ENCODE peak calls at places on chromosomes 7 and 10, in six cellular contexts. G is upper lobe of right lung, H is RWPE1, M is WERI-Rb-1, C is psoas muscle, Q is ovary. N is an unnamed sample.

GRCh38 chr7:48084727-48085432 is 4.2 kb upstream of the UPP1 start:
- DNase-seq in H (peak), Q (peak), C (peak), M (no peak), G (no peak), N (peak)

GRCh38 chr7:71566991-71567390 is 435.0 kb downstream of the GALNT17 start:
- DNase-seq in M (no peak), Q (no peak), H (no peak), C (no peak), G (no peak), N (peak)

GRCh38 chr7:39732837-39733804 is 109.7 kb downstream of the RALA start:
- DNase-seq in Q (peak), H (peak), C (peak), G (peak), M (peak), N (peak)

GRCh38 chr7:100166317-100166940 is 2.0 kb downstream of the GAL3ST4 start:
- DNase-seq in C (peak), M (no peak), H (no peak), G (peak), Q (no peak), N (peak)

GRCh38 chr7:139995034-139995915 is 67.5 kb downstream of the PARP12 start:
- DNase-seq in Q (no peak), C (no peak), M (no peak), G (no peak), H (peak), N (no peak)

GRCh38 chr10:6120691-6121090 is 31.9 kb downstream of the RBM17 start:
- DNase-seq in M (no peak), Q (peak), H (no peak), C (no peak), G (no peak), N (no peak)

GRCh38 chr7:22403344-22403743 is 46.4 kb upstream of the RAPGEF5 start:
- DNase-seq in G (no peak), M (no peak), Q (no peak), H (no peak), C (no peak), N (no peak)

GRCh38 chr10:51699145-51699474 is 285 bp downstream of the CSTF2T start:
- DNase-seq in Q (no peak), H (no peak), C (no peak), G (peak), M (no peak), N (no peak)

GRCh38 chr10:70692043-70692603 is 19.8 kb downstream of the ADAMTS14 start:
- DNase-seq in H (no peak), C (no peak), G (no peak), M (no peak), Q (no peak), N (no peak)

GRCh38 chr10:127041561-127041960 is 136.3 kb downstream of the DOCK1 start:
- DNase-seq in C (no peak), H (peak), Q (no peak), M (no peak), G (no peak), N (no peak)

GRCh38 chr7:77536017-77536412 is 1.1 kb upstream of the PTPN12 start:
- DNase-seq in M (no peak), C (no peak), G (no peak), H (no peak), Q (peak), N (no peak)

GRCh38 chr10:561721-562120 is 127.7 kb downstream of the DIP2C start:
- DNase-seq in C (no peak), H (no peak), M (no peak), Q (no peak), G (no peak), N (no peak)

GRCh38 chr10:4686644-4686996 is 139.4 kb upstream of the AKR1E2 start:
- DNase-seq in H (peak), Q (no peak), M (no peak), C (no peak), G (no peak), N (no peak)

GRCh38 chr10:101299211-101299610 is 54.8 kb upstream of the BTRC start:
- DNase-seq in G (no peak), M (no peak), H (no peak), C (no peak), Q (no peak), N (no peak)

GRCh38 chr10:71776528-71776927 is 3.2 kb upstream of the VSIR start:
- DNase-seq in G (no peak), H (no peak), C (no peak), Q (no peak), M (no peak), N (no peak)

GRCh38 chr7:66639773-66640172 is 11.1 kb downstream of the KCTD7 start:
- DNase-seq in Q (no peak), M (no peak), C (no peak), H (no peak), G (no peak), N (no peak)

GRCh38 chr10:113530476-113530875 is 22.4 kb upstream of the HABP2 start:
- DNase-seq in Q (no peak), G (no peak), C (no peak), M (no peak), H (no peak), N (no peak)

GRCh38 chr10:69816536-69816935 is 14.8 kb downstream of the COL13A1 start:
- DNase-seq in Q (no peak), H (no peak), M (no peak), G (no peak), C (no peak), N (no peak)

GRCh38 chr7:73623798-73624668 is at the start of gene MLXIPL:
- DNase-seq in H (peak), Q (peak), C (peak), M (peak), G (peak), N (peak)

GRCh38 chr10:6211341-6212265 is 8.9 kb downstream of the PFKFB3 start:
- DNase-seq in H (no peak), M (no peak), C (peak), G (no peak), Q (peak), N (peak)

DNA sequence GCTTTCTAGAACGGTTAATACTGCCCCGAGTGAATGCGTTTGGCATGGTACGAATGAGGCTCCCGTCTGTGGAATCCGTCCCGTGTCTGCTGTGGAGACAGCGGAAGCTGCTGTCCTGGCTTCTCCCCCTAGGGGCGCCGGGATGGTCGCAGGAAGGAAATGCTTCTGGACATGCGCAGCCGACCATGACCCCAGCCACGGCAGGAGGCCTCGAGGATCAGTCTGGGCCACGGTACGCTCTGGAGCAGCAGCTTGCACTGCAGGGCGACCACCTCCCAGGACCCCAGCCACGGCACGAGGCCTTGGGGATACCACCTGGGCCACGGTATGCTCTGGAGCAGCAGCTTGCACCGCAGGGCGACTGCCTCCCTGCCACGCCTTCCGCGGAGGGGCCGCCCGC is 107.9 kb downstream of the CYTH3 start:
- DNase-seq in Q (no peak), H (no peak), G (peak), M (peak), C (no peak), N (peak)
- TF ChIP-seq CTCF in Q (no peak), H (no peak), G (no peak), M (peak), C (no peak), N (peak)

GRCh38 chr10:75722609-75723008 is 291.2 kb downstream of the LRMDA start:
- DNase-seq in G (no peak), H (no peak), Q (no peak), M (no peak), C (no peak), N (no peak)

GRCh38 chr10:75726522-75727493 is 295.4 kb downstream of the LRMDA start:
- DNase-seq in C (no peak), M (no peak), Q (no peak), H (no peak), G (no peak), N (no peak)

GRCh38 chr10:75718996-75719395 is 287.6 kb downstream of the LRMDA start:
- DNase-seq in M (no peak), G (no peak), H (peak), Q (no peak), C (no peak), N (no peak)

GRCh38 chr10:75724047-75724446 is 292.6 kb downstream of the LRMDA start:
- DNase-seq in G (no peak), H (no peak), M (no peak), C (no peak), Q (no peak), N (no peak)

DNA sequence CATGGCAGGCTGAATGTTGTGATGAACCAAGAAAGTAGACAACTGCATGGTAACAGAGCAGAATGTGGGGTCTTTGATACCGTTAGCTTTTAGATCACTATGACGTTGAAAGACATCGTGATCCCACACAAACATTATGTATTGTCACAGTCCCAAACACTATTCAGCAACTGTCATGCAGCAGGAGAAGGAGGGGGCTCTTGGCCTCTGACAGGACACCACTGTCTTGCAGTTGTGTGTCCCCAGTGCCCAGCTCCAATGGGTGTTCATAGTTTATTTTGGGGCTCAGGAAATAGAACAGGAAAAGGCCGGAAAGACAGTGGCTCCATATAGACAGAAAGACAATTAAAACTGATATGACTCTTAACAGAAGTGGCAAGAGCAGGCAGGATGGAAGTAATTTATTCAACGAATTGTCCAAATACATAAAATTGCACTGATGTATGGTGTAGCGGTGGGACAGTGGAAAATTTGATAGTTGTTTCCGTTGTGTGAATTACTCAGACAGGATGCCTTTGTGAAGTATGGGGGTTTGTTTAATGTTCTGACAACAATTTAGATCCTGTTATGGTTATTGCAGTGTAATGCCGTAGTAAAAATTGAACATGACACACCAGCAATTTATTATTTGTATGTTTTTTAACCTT is 292.0 kb downstream of the LRMDA start:
- DNase-seq in G (no peak), Q (no peak), M (no peak), H (no peak), C (no peak), N (no peak)
- H3K27ac ChIP-seq in G (no peak), Q (no peak), M (no peak), H (no peak), C (no peak), N (no peak)

DNA sequence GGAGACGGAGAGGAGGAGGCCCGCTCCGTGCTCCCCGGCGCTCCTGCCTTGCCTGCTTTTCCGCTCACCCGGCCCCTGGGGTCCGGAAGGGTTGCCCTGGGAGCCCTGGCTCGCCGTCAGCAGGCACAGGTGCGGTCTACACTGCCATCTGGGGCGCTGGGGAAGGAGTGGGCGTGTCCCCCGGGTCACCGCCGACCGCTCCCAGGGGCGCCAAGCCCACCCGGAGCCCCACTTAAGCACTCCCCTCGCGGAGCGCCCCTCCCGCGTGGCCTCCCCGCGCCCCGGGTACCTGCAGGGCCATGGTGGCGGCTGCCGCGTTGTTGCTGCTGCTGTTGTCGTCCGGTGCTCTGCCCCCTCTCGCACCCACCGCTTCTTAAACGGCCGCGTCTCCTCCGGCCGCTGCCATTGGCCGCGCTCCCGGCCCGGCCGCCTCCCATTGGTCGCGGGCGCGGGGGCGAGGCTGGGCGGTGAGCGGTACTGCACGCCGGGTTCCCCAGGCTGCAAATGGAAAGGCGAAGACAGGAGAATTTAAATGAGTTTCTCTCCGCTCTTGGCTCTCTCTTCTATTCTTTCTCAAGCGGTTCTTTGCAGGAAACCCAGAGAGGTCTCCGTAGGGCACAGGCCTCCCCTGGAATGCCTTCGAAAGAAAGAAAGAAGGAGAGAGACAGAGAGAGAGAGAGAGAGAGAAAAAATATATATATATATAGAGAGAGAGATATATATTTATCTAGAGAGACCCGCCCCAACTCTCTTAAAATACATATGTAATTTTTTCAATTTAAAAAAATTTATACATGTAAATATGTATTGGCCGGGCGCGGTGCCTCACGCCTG is at the start of gene ACBD7:
- DNase-seq in H (peak), C (peak), Q (peak), G (peak), M (peak), N (peak)
- TF ChIP-seq CTCF in H (peak), C (peak), Q (peak), G (peak), M (no peak), N (peak)

DNA sequence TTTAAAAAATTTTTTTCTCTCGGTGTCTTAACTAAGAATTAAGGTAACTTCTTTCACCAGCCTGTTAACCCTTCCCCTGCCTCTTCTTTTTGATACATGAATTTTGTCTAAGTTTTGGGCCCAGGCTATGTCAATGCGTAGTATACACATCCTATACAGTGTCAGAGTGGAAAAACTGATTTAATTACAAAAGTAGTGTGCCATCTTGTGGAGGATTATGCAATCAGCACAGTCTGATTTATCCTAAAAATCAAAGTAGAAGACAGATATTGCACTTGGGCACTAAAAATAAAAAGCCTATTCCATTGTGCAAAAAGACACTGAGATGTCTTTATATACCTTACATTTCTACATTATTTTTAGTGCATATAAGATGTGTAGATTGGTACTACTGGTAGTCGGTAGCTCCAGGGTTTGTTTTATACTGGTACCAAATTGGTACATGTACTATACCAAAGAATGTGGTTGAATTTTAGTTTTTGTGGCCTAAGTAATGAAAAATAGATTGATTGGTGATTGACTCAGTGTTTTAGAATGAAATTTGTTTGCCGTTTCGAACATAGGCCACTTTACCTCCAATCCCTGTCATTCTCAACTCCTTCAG is 96.6 kb downstream of the MKLN1 start:
- DNase-seq in M (no peak), H (peak), G (no peak), C (no peak), Q (no peak), N (no peak)
- H3K27ac ChIP-seq in M (no peak), H (no peak), G (no peak), C (no peak), Q (no peak), N (no peak)

N was measured in endodermal cell.